ENCODE peak calls at places on chromosomes 5 and 9, in nine cellular contexts. A, H, F, G, O, R, I, M and C are unnamed samples.

GRCh38 chr5:35899805-35900204 is 38.6 kb downstream of the CAPSL start:
- DNase-seq in F (no peak), M (no peak), H (no peak), O (no peak), G (no peak), A (no peak), I (no peak), R (no peak), C (no peak)

GRCh38 chr9:136012651-136013050 is 51.5 kb upstream of the UBAC1 start:
- DNase-seq in M (peak; percentile 13), F (no peak), H (peak; percentile 54), O (peak; percentile 34), R (no peak), I (no peak), A (no peak), G (no peak), C (no peak)

GRCh38 chr9:76704601-76705204 is 59.5 kb upstream of the PCA3 start:
- DNase-seq in H (no peak), A (peak; percentile 72), G (no peak), F (peak; percentile 41), I (no peak), O (no peak), M (peak; percentile 94), R (peak; percentile 65), C (peak; percentile 75)

GRCh38 chr9:133269537-133270357 is 5.3 kb downstream of the ABO start:
- DNase-seq in H (peak; percentile 68), R (no peak), F (no peak), G (no peak), I (no peak), A (no peak), M (no peak), O (no peak), C (no peak)

GRCh38 chr5:157558089-157558595 is 17.4 kb downstream of the ADAM19 start:
- DNase-seq in F (peak; percentile 82), M (peak; percentile 68), H (no peak), R (peak; percentile 78), A (peak; percentile 77), O (no peak), G (no peak), I (no peak), C (peak; percentile 65)

GRCh38 chr5:90174236-90174635 is 235.3 kb downstream of the CETN3 start:
- DNase-seq in G (no peak), O (no peak), R (no peak), M (no peak), F (no peak), I (no peak), A (no peak), H (no peak), C (no peak)

GRCh38 chr5:132281856-132282614 is 12.2 kb upstream of the SLC22A4 start:
- DNase-seq in R (no peak), O (no peak), G (no peak), A (no peak), I (no peak), H (no peak), F (no peak), M (no peak), C (no peak)

GRCh38 chr5:173581408-173582197 is 34.8 kb downstream of the BOD1 start:
- DNase-seq in I (peak; percentile 40), H (peak; percentile 70), A (no peak), R (no peak), F (no peak), G (no peak), M (peak; percentile 46), O (no peak), C (no peak)

GRCh38 chr5:146718628-146719027 is 159.9 kb downstream of the PPP2R2B start:
- DNase-seq in H (no peak), M (no peak), A (no peak), G (no peak), F (no peak), I (no peak), O (no peak), R (no peak), C (no peak)

GRCh38 chr5:141716009-141716408 is 34.0 kb upstream of the ARAP3 start:
- DNase-seq in M (no peak), F (no peak), O (no peak), G (no peak), R (no peak), H (no peak), I (no peak), A (no peak), C (no peak)

GRCh38 chr5:77259479-77259878 is 49.0 kb downstream of the PDE8B start:
- DNase-seq in O (no peak), F (no peak), G (no peak), M (no peak), A (no peak), R (no peak), H (no peak), I (no peak), C (no peak)
- H3K4me3 ChIP-seq in O (no peak overlapping the region), F (no peak overlapping the region), G (no peak overlapping the region), M (no peak overlapping the region), A (no peak overlapping the region), R (no peak overlapping the region), H (no peak overlapping the region), I (no peak overlapping the region), C (no peak overlapping the region)

GRCh38 chr5:180647941-180648500 is 1.4 kb downstream of the FLT4 start:
- DNase-seq in I (no peak), F (no peak), M (no peak), G (no peak), O (no peak), A (no peak), R (no peak), H (no peak), C (no peak)

GRCh38 chr5:180649297-180650039 is at the start of gene FLT4:
- DNase-seq in I (no peak), G (no peak), O (peak; percentile 40), H (no peak), A (no peak), F (no peak), R (no peak), M (no peak), C (no peak)

GRCh38 chr5:180647465-180647864 is 1.9 kb downstream of the FLT4 start:
- DNase-seq in M (no peak), H (no peak), A (no peak), I (no peak), O (no peak), F (no peak), R (no peak), G (no peak), C (no peak)

GRCh38 chr5:180646963-180647305 is 2.5 kb downstream of the FLT4 start:
- DNase-seq in I (no peak), A (no peak), O (no peak), M (no peak), F (no peak), H (no peak), R (no peak), G (no peak), C (no peak)

GRCh38 chr5:180648658-180649296 is 623 bp downstream of the FLT4 start:
- DNase-seq in R (no peak), M (no peak), A (no peak), H (no peak), G (no peak), F (no peak), I (no peak), O (peak; percentile 30), C (no peak)
- H3K4me3 ChIP-seq in R (no peak overlapping the region), M (no peak overlapping the region), A (peak overlapping the region; percentile 14), H (peak overlapping the region; percentile 53), G (no peak overlapping the region), F (peak overlapping the region; percentile 22), I (peak overlapping the region; percentile 45), O (peak overlapping the region; percentile 33), C (peak overlapping the region; percentile 31)

GRCh38 chr9:127123239-127123935 is 952 bp upstream of the ANGPTL2 start:
- DNase-seq in R (no peak), O (no peak), G (peak; percentile 58), F (no peak), A (no peak), H (peak; percentile 61), M (no peak), I (no peak), C (no peak)
- H3K4me3 ChIP-seq in R (peak overlapping the region; percentile 74), O (peak overlapping the region; percentile 38), G (peak overlapping the region; percentile 43), F (peak overlapping the region; percentile 50), A (peak overlapping the region; percentile 51), H (no peak overlapping the region), M (peak overlapping the region; percentile 66), I (no peak overlapping the region), C (peak overlapping the region; percentile 62)

DNA sequence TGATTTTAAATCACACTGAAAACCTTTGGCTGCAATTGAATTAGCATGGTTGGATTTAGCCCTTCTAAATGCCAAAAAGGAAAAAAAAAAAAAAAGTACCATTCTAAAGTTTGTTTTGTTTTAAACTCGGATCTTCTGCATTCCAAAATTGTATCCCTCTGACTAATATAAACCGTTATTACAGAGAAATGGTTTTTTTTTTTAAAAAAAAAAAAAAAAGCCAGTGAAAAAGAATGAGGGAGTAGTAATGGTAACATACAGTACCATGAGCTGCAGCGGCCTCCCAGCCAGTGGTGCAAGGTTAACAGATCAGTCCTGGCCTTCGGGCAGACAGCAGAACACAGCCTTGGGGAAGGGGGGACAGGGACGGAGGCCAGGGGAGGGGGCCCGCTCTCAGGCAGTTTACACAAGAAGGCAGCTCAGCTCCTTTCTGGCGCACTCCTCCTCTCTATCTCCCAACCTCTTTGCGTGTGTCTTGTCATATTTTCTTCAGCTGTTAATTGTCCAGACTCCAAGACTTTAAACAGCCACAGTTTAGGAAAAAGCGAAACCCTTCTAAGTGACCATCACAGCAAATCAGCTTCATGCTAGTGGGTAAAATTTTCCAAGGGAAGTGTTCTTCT is 165.9 kb downstream of the BNC2 start:
- DNase-seq in A (no peak), H (peak; percentile 53), G (no peak), R (no peak), M (no peak), I (no peak), F (peak; percentile 65), O (no peak), C (no peak)
- H3K4me3 ChIP-seq in A (peak overlapping the region; percentile 25), H (no peak overlapping the region), G (no peak overlapping the region), R (peak overlapping the region; percentile 37), M (peak overlapping the region; percentile 60), I (no peak overlapping the region), F (peak overlapping the region; percentile 46), O (no peak overlapping the region), C (peak overlapping the region; percentile 42)

GRCh38 chr5:116576043-116576713 is 1.6 kb upstream of the SEMA6A start:
- DNase-seq in H (peak; percentile 85), R (peak; percentile 4), M (peak; percentile 63), F (no peak), O (peak; percentile 68), G (no peak), I (no peak), A (no peak), C (no peak)
- H3K4me3 ChIP-seq in H (peak overlapping the region; percentile 48), R (no peak overlapping the region), M (peak overlapping the region; percentile 65), F (peak overlapping the region; percentile 66), O (peak overlapping the region; percentile 64), G (peak overlapping the region; percentile 69), I (no peak overlapping the region), A (peak overlapping the region; percentile 87), C (peak overlapping the region; percentile 61)

DNA sequence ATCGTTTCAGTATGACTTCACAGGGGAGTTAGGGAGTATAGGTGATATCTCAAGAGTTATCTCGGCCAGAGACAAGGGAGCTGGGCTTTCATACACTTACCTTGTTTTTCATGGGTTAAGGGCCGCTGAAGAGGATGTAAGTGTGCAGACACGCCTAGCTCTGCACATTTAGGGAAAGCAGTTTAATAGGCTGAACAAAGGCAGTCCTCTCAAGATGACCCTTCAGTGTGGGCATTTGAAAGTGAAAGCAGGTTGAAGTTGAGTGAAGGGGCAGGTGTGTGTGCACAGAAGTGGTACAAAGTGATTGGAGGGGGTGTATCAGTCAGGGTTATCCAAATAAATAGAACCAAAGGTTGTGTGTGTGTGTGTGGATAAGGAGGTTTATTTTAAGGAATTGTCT is 33.1 kb upstream of the PRXL2C start:
- DNase-seq in A (no peak), F (no peak), M (no peak), R (no peak), G (no peak), I (no peak), O (no peak), H (no peak), C (no peak)
- H3K4me3 ChIP-seq in A (no peak overlapping the region), F (no peak overlapping the region), M (no peak overlapping the region), R (no peak overlapping the region), G (no peak overlapping the region), I (no peak overlapping the region), O (no peak overlapping the region), H (no peak overlapping the region), C (no peak overlapping the region)